ENCODE peak calls at places on chromosome 13, in five cellular contexts. W is HL-60, B is NCI-H1105 treated with DMSO at 0.1 percent for 48 hours, J is T-helper 1 cell, M is NCI-H2029 treated with DMSO at 0.1 percent for 48 hours. H is an unnamed sample.

GRCh38 chr13:49620170-49620621 is 8.1 kb upstream of the ARL11 start:
- DNase-seq in W (no peak), B (no peak), J (no peak), M (no peak), H (no peak)

GRCh38 chr13:45196622-45197021 is 4.2 kb downstream of the KCTD4 start:
- DNase-seq in W (no peak), B (no peak), J (no peak), M (no peak), H (no peak)

GRCh38 chr13:25065974-25066770 is 29.8 kb upstream of the PABPC3 start:
- DNase-seq in W (peak), B (no peak), J (no peak), M (no peak), H (no peak)

GRCh38 chr13:101520672-101521071 is 68.2 kb downstream of the ITGBL1 start:
- DNase-seq in W (no peak), B (no peak), J (no peak), M (no peak), H (no peak)

GRCh38 chr13:60617863-60618733 is 221.1 kb downstream of the TDRD3 start:
- DNase-seq in W (peak), B (no peak), J (no peak), M (no peak), H (no peak)

GRCh38 chr13:42247883-42248282 is 24.1 kb upstream of the AKAP11 start:
- DNase-seq in W (no peak), B (no peak), J (no peak), M (no peak), H (no peak)

GRCh38 chr13:80199067-80199466 is 141.9 kb downstream of the SPRY2 start:
- DNase-seq in W (no peak), B (no peak), J (no peak), M (no peak), H (no peak)

GRCh38 chr13:59176775-59177174 is 987.0 kb downstream of the DIAPH3 start:
- DNase-seq in W (peak), B (peak), J (no peak), M (no peak), H (no peak)

GRCh38 chr13:87280139-87280538 is 391.0 kb upstream of the SLITRK5 start:
- DNase-seq in W (no peak), B (no peak), J (no peak), M (no peak), H (no peak)